ENCODE peak calls at places on chromosome 20, in four cellular contexts. V is IMR-90, K is T-helper 1 cell, S is NCI-H2081. R is an unnamed sample.

GRCh38 chr20:17675519-17676377 is 6.3 kb downstream of the RRBP1 start:
- DNase-seq in S (no peak), K (no peak), V (no peak), R (no peak)

GRCh38 chr20:58065508-58066361 is 162.7 kb downstream of the ANKRD60 start:
- DNase-seq in S (peak), K (no peak), V (no peak), R (no peak)

GRCh38 chr20:48801197-48801596 is 26.6 kb downstream of the PREX1 start:
- DNase-seq in V (no peak), K (no peak), S (no peak), R (no peak)

GRCh38 chr20:21512634-21513180 is 1.2 kb downstream of the NKX2-2 start:
- DNase-seq in S (no peak), K (no peak), V (no peak), R (no peak)

GRCh38 chr20:16098890-16099639 is 474.2 kb downstream of the KIF16B start:
- DNase-seq in S (no peak), V (no peak), K (no peak), R (no peak)

GRCh38 chr20:45157977-45158376 is 16.7 kb upstream of the PI3 start:
- DNase-seq in K (no peak), V (peak), S (no peak), R (no peak)

GRCh38 chr20:11080010-11080409 is 406.2 kb upstream of the JAG1 start:
- DNase-seq in K (no peak), S (no peak), V (peak), R (no peak)

GRCh38 chr20:44785768-44786167 is 24.6 kb downstream of the RIMS4 start:
- DNase-seq in S (peak), K (no peak), V (no peak), R (no peak)

GRCh38 chr20:37381621-37382538 is 35.9 kb downstream of the SRC start:
- DNase-seq in S (no peak), K (no peak), V (no peak), R (no peak)

GRCh38 chr20:10954137-10954840 is 280.5 kb upstream of the JAG1 start:
- DNase-seq in V (peak), K (no peak), S (no peak), R (no peak)

GRCh38 chr20:63702751-63703470 is 4.9 kb downstream of the ARFRP1 start:
- DNase-seq in S (no peak), V (no peak), K (no peak), R (no peak)

GRCh38 chr20:16821211-16822089 is 73.3 kb downstream of the OTOR start:
- DNase-seq in K (no peak), V (peak), S (peak), R (no peak)

GRCh38 chr20:47607208-47607613 is 105.5 kb downstream of the NCOA3 start:
- DNase-seq in V (peak), S (no peak), K (no peak), R (no peak)

GRCh38 chr20:14189794-14190402 is 147.5 kb downstream of the FLRT3 start:
- DNase-seq in K (no peak), S (peak), V (peak), R (no peak)

GRCh38 chr20:11054266-11055025 is 380.6 kb upstream of the JAG1 start:
- DNase-seq in K (no peak), S (no peak), V (no peak), R (no peak)

R was measured in esophagus squamous epithelium.